ENCODE peak calls at places on chromosomes 13 and 19, in nine cellular contexts. Z, F, H, D, C, R, A, G and E are unnamed samples.

GRCh38 chr13:39892731-39893293 is 237.3 kb downstream of the COG6 start:
- DNase-seq in Z (no peak), C (no peak), D (no peak), A (no peak), H (no peak), R (no peak), G (no peak), F (peak; percentile 33), E (no peak)

GRCh38 chr13:100208596-100208995 is 119.7 kb downstream of the PCCA start:
- DNase-seq in F (no peak), R (no peak), D (no peak), A (no peak), G (no peak), Z (no peak), C (no peak), H (no peak), E (no peak)

GRCh38 chr13:113811081-113811928 is 52.3 kb downstream of the TMEM255B start:
- DNase-seq in H (no peak), A (no peak), Z (no peak), F (no peak), R (no peak), C (no peak), G (no peak), D (no peak), E (no peak)

GRCh38 chr13:109795021-109795420 is 8.6 kb upstream of the IRS2 start:
- DNase-seq in A (no peak), G (no peak), H (no peak), Z (peak; percentile 35), F (no peak), C (no peak), R (no peak), D (no peak), E (no peak)

GRCh38 chr13:97125051-97125809 is 96.9 kb upstream of the MBNL2 start:
- DNase-seq in C (no peak), F (no peak), R (no peak), Z (peak; percentile 92), G (peak; percentile 77), D (peak; percentile 74), A (no peak), H (peak; percentile 66), E (peak; percentile 84)

GRCh38 chr19:7792286-7792685 is 29.2 kb downstream of the CLEC4M start:
- DNase-seq in G (peak; percentile 5), D (no peak), A (no peak), R (no peak), H (no peak), C (no peak), F (no peak), Z (no peak), E (no peak)

GRCh38 chr13:74136089-74136658 is 2.0 kb upstream of the KLF12 start:
- DNase-seq in F (peak; percentile 31), H (peak; percentile 27), R (no peak), A (no peak), Z (peak; percentile 68), D (no peak), G (peak; percentile 53), C (no peak), E (peak; percentile 16)

GRCh38 chr19:1651061-1651547 is 1.3 kb downstream of the TCF3 start:
- DNase-seq in C (no peak), A (peak; percentile 81), G (no peak), Z (peak; percentile 21), R (no peak), D (no peak), H (no peak), F (no peak), E (peak; percentile 13)

GRCh38 chr19:46881092-46881491 is 20.3 kb downstream of the ARHGAP35 start:
- DNase-seq in H (no peak), F (no peak), R (no peak), A (peak; percentile 15), Z (no peak), C (no peak), G (no peak), D (no peak), E (no peak)

GRCh38 chr13:90709329-90709728 is 638.2 kb upstream of the MIR17HG start:
- DNase-seq in H (no peak), C (no peak), F (no peak), A (no peak), R (no peak), Z (no peak), G (no peak), D (no peak), E (no peak)

GRCh38 chr19:15962319-15962718 is 13.5 kb downstream of the OR10H4 start:
- DNase-seq in F (no peak), G (no peak), D (no peak), A (no peak), C (no peak), Z (no peak), H (no peak), R (no peak), E (no peak)

GRCh38 chr19:48480151-48480475 is 10.9 kb downstream of the CYTH2 start:
- DNase-seq in C (no peak), R (no peak), Z (no peak), H (peak; percentile 48), D (no peak), F (peak; percentile 70), G (no peak), A (no peak), E (no peak)

GRCh38 chr13:102392810-102393209 is 9.0 kb downstream of the FGF14 start:
- DNase-seq in H (no peak), D (no peak), A (no peak), Z (no peak), R (no peak), F (no peak), C (no peak), G (no peak), E (no peak)

GRCh38 chr13:102395174-102395573 is 6.7 kb downstream of the FGF14 start:
- DNase-seq in F (no peak), A (no peak), C (no peak), R (no peak), G (no peak), Z (no peak), D (no peak), H (no peak), E (no peak)

GRCh38 chr13:102399791-102400618 is 1.8 kb downstream of the FGF14 start:
- DNase-seq in C (peak; percentile 28), H (no peak), F (peak; percentile 25), G (no peak), A (peak; percentile 82), D (no peak), Z (no peak), R (no peak), E (no peak)

GRCh38 chr13:102395939-102396338 is 5.9 kb downstream of the FGF14 start:
- DNase-seq in F (no peak), D (no peak), H (no peak), Z (no peak), G (no peak), C (no peak), R (no peak), A (no peak), E (no peak)

DNA sequence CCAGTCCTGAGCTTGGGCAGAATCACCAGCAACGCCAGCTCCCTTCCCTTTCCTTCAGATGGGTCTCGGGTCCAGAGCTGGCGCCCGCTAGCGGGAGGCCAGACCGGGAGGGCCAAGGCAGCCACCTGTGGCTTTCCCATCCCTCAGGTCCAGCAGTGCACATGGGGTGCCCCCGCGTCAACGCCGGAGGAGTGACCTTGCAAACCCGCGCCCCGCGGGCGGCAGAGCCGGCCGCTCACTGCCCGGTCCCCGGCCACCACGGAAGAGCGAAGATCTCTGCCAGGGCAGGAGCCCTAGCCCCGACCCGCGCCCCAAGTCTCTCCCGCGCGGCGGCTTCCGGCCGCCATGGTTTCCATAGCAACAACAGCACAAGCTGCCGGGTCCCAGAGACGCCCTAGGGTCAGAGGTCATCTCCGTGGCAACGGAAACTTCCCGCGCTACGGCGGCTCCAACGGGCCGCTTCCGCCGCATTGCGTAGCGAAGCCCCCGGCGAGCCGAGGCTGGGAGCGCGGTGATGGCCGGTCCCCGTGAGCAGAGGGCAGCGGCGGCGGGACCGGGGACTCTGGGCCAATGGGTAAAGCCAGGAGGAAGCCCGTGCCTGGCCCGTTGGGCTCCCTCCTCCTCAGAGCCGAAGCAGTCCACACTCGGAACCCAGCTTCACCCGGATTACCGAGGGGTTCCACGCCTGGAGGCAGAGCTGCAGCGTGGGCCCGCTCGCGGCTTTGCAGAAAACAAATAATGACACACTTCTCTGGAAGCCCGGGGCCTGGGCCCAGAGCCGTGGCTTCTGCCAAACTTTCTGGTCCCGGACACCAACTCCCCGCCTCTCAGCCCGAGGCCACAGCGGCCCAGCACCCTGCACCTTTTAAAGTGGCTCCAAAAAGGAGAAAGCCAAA is 7.4 kb downstream of the FGF14 start:
- DNase-seq in D (peak; percentile 47), G (peak; percentile 45), H (peak; percentile 90), R (peak; percentile 58), F (peak; percentile 96), Z (peak; percentile 78), A (peak; percentile 98), C (peak; percentile 65), E (peak; percentile 81)
- TF ChIP-seq CTCF in D (peak; percentile 47), G (peak; percentile 48), H (no peak), R (no peak), F (peak; percentile 34), Z (peak; percentile 38), A (peak; percentile 65), C (peak; percentile 42), E (peak; percentile 39)

GRCh38 chr19:49930483-49931011 is 1.2 kb upstream of the NUP62 start:
- DNase-seq in Z (no peak), R (no peak), H (peak; percentile 21), A (peak; percentile 76), D (no peak), G (no peak), F (peak; percentile 34), C (no peak), E (peak; percentile 13)
- H3K27ac ChIP-seq in Z (no peak overlapping the region), R (peak overlapping the region; percentile 91), H (peak overlapping the region; percentile 94), A (no peak overlapping the region), D (no peak overlapping the region), G (no peak overlapping the region), F (peak overlapping the region; percentile 95), C (peak overlapping the region; percentile 96), E (peak overlapping the region; percentile 93)

GRCh38 chr19:40714519-40715299 is 2.0 kb downstream of the COQ8B start:
- DNase-seq in C (peak; percentile 99), D (peak; percentile 69), G (peak; percentile 91), F (peak; percentile 95), R (peak; percentile 82), A (peak; percentile 98), Z (peak; percentile 90), H (peak; percentile 95), E (peak; percentile 93)
- TF ChIP-seq CTCF in C (no peak), D (no peak), G (peak; percentile 12), F (peak; percentile 12), R (no peak), A (peak; percentile 44), Z (no peak), H (no peak), E (no peak)

DNA sequence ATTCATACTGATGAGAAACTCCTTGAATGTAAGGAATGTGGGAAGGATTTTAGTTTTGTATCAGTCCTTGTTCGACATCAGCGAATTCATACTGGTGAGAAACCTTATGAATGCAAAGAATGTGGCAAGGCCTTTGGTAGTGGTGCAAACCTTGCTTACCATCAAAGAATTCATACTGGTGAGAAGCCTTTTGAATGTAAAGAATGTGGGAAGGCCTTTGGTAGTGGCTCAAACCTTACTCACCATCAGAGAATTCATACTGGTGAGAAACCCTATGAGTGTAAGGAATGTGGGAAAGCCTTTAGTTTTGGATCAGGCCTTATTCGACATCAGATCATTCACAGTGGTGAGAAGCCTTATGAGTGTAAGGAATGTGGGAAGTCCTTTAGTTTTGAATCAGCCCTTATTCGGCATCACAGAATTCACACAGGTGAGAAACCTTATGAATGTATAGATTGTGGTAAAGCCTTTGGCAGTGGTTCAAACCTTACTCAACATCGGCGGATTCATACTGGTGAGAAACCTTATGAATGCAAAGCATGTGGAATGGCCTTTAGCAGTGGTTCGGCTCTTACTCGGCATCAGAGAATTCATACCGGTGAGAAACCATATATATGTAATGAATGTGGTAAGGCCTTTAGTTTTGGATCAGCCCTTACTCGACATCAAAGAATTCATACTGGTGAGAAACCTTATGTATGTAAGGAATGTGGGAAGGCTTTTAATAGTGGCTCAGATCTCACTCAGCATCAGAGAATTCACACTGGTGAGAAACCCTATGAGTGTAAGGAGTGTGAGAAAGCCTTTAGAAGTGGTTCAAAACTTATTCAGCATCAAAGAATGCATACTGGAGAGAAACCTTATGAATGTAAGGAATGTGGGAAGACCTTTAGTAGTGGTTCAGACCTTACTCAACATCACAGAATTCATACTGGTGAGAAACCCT is 26.6 kb downstream of the ZNF345 start:
- DNase-seq in D (no peak), H (no peak), G (no peak), F (no peak), C (no peak), Z (no peak), A (no peak), R (no peak), E (no peak)
- H3K27ac ChIP-seq in D (no peak overlapping the region), H (no peak overlapping the region), G (no peak overlapping the region), F (no peak overlapping the region), C (no peak overlapping the region), Z (no peak overlapping the region), A (no peak overlapping the region), R (no peak overlapping the region), E (no peak overlapping the region)